ENCODE peak calls at places on chromosomes 1 and 21, in nine cellular contexts. L, F, E, N, I, W, H, Q and S are unnamed samples.

GRCh38 chr1:227942716-227943261 is 4.9 kb downstream of the WNT9A start:
- DNase-seq in I (peak), L (no peak), H (no peak), E (no peak), N (peak), Q (peak), F (no peak), W (no peak), S (peak)

GRCh38 chr1:192066202-192066601 is 92.1 kb upstream of the RGS18 start:
- DNase-seq in F (no peak), I (no peak), Q (no peak), L (no peak), W (no peak), H (no peak), N (no peak), E (no peak), S (no peak)

GRCh38 chr1:23254584-23254983 is 37.3 kb upstream of the HTR1D start:
- DNase-seq in W (no peak), I (no peak), E (no peak), F (no peak), L (no peak), Q (no peak), N (no peak), H (no peak), S (no peak)

GRCh38 chr21:20971296-20971921 is 26.8 kb upstream of the NCAM2 start:
- DNase-seq in W (peak), F (no peak), I (no peak), N (no peak), H (peak), Q (no peak), L (peak), E (peak), S (no peak)

GRCh38 chr1:237786066-237786719 is 104.5 kb downstream of the ZP4 start:
- DNase-seq in L (no peak), Q (no peak), I (no peak), E (no peak), N (no peak), F (no peak), W (no peak), H (no peak), S (no peak)

GRCh38 chr21:45572231-45572630 is 30.0 kb upstream of the SLC19A1 start:
- DNase-seq in H (peak), E (no peak), W (no peak), Q (no peak), L (no peak), F (no peak), N (no peak), I (peak), S (peak)

GRCh38 chr1:228994691-228995090 is 259.4 kb downstream of the RHOU start:
- DNase-seq in I (no peak), Q (no peak), E (no peak), W (no peak), F (no peak), H (no peak), N (no peak), L (no peak), S (no peak)

GRCh38 chr1:229947968-229948367 is 119.1 kb upstream of the GALNT2 start:
- DNase-seq in Q (no peak), H (no peak), W (no peak), E (peak), L (no peak), F (no peak), I (no peak), N (no peak), S (no peak)

GRCh38 chr1:209076688-209077087 is 506.8 kb upstream of the CAMK1G start:
- DNase-seq in E (peak), F (no peak), H (no peak), W (peak), Q (no peak), N (no peak), L (peak), I (no peak), S (no peak)

GRCh38 chr1:24966121-24966723 is 36.1 kb upstream of the RUNX3 start:
- DNase-seq in W (no peak), L (no peak), I (peak), F (no peak), N (no peak), E (no peak), Q (no peak), H (no peak), S (no peak)

GRCh38 chr1:37319284-37319683 is 155.1 kb upstream of the ZC3H12A start:
- DNase-seq in H (no peak), E (no peak), N (no peak), F (no peak), Q (no peak), W (no peak), I (no peak), L (no peak), S (no peak)

GRCh38 chr21:46180079-46180722 is 4.1 kb downstream of the SPATC1L start:
- DNase-seq in W (no peak), F (no peak), N (no peak), Q (no peak), I (no peak), E (no peak), H (no peak), L (no peak), S (no peak)

GRCh38 chr1:183610053-183610452 is 19.8 kb upstream of the NCF2 start:
- DNase-seq in I (no peak), E (peak), W (no peak), Q (peak), H (no peak), L (no peak), F (no peak), N (no peak), S (no peak)

GRCh38 chr1:43348809-43349593 is 9.8 kb upstream of the CDC20 start:
- DNase-seq in Q (peak), L (peak), W (peak), I (peak), N (peak), H (peak), F (peak), E (peak), S (peak)

GRCh38 chr1:10943991-10944730 is 68.3 kb upstream of the TARDBP start:
- DNase-seq in I (peak), H (no peak), W (no peak), Q (peak), F (no peak), N (peak), L (no peak), E (peak), S (peak)

GRCh38 chr1:68140536-68140935 is 90.1 kb upstream of the DIRAS3 start:
- DNase-seq in F (no peak), W (no peak), Q (no peak), N (no peak), E (peak), L (no peak), H (no peak), I (no peak), S (no peak)

GRCh38 chr1:221100196-221100950 is 221.1 kb downstream of the HLX start:
- DNase-seq in E (peak), W (no peak), N (no peak), Q (no peak), L (no peak), I (no peak), F (no peak), H (no peak), S (no peak)

GRCh38 chr1:152996633-152997385 is 4.7 kb upstream of the SPRR3 start:
- DNase-seq in W (no peak), F (no peak), H (no peak), I (no peak), Q (no peak), N (no peak), E (no peak), L (no peak), S (no peak)

GRCh38 chr1:62530516-62531154 is 66.7 kb upstream of the ANGPTL3 start:
- DNase-seq in W (no peak), F (no peak), E (peak), H (peak), L (peak), I (peak), Q (peak), N (peak), S (peak)

GRCh38 chr1:225425211-225425786 is 2.5 kb downstream of the LBR start:
- DNase-seq in L (no peak), N (no peak), I (no peak), F (no peak), Q (no peak), W (no peak), E (no peak), H (no peak), S (no peak)

GRCh38 chr1:206004821-206005220 is 1.6 kb upstream of the RAB7B start:
- DNase-seq in I (no peak), L (no peak), H (no peak), F (no peak), W (no peak), N (no peak), E (no peak), Q (no peak), S (no peak)

GRCh38 chr1:61428146-61428545 is 296.8 kb downstream of the TM2D1 start:
- DNase-seq in W (no peak), H (no peak), F (no peak), I (no peak), L (no peak), E (no peak), N (no peak), Q (no peak), S (no peak)

GRCh38 chr1:109763646-109764415 is at the start of gene EPS8L3:
- DNase-seq in N (peak), L (no peak), W (no peak), H (peak), I (peak), F (no peak), Q (no peak), E (no peak), S (peak)

GRCh38 chr1:205227584-205228006 is at the start of gene TMCC2:
- DNase-seq in E (peak), F (peak), H (peak), L (peak), Q (peak), I (peak), W (peak), N (peak), S (peak)

GRCh38 chr1:212566522-212567479 is 41.8 kb upstream of the ATF3 start:
- DNase-seq in W (peak), H (no peak), Q (peak), N (no peak), E (peak), F (no peak), I (peak), L (peak), S (no peak)

GRCh38 chr1:3457910-3458621 is 3.6 kb downstream of the ARHGEF16 start:
- DNase-seq in I (peak), L (no peak), F (no peak), Q (no peak), H (no peak), E (no peak), W (no peak), N (peak), S (no peak)

GRCh38 chr1:15046487-15047165 is 106.9 kb upstream of the TMEM51 start:
- DNase-seq in Q (peak), L (peak), N (peak), F (no peak), H (peak), I (peak), W (peak), E (peak), S (peak)
- TF ChIP-seq CTCF in Q (peak), L (peak), N (peak), F (peak), H (peak), I (peak), W (peak), E (peak), S (peak)

GRCh38 chr1:201217851-201218250 is 27.2 kb downstream of the IGFN1 start:
- DNase-seq in L (no peak), H (no peak), E (no peak), W (no peak), F (no peak), I (no peak), N (no peak), Q (no peak), S (no peak)

GRCh38 chr1:201219481-201220387 is 29.1 kb downstream of the IGFN1 start:
- DNase-seq in E (no peak), W (no peak), H (no peak), Q (no peak), N (no peak), I (no peak), F (no peak), L (no peak), S (no peak)

GRCh38 chr1:201217146-201217545 is 26.5 kb downstream of the IGFN1 start:
- DNase-seq in L (no peak), I (no peak), H (no peak), N (no peak), E (no peak), F (no peak), Q (no peak), W (no peak), S (peak)

GRCh38 chr1:201216395-201217085 is 25.9 kb downstream of the IGFN1 start:
- DNase-seq in L (no peak), Q (no peak), E (no peak), I (no peak), N (no peak), H (no peak), W (no peak), F (no peak), S (peak)

DNA sequence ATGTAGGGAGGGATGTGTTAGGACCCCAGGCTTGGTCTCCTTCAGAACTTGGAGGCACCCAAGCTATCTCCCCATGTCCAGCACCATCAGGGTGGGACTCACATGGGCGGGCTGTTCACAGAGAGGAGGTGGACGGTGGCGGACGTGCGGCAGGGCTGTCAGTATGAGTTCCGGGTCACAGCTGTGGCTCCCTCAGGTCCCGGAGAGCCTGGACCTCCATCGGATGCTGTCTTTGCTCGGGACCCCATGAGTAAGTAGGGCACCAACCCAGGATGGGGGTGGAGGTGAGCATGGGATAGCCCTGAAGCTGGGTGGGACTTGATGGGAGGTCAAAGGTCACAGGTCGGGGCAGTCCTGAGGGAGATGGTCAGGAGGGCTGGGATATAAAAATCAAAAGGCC is 27.8 kb downstream of the IGFN1 start:
- DNase-seq in H (no peak), F (no peak), L (no peak), E (no peak), Q (no peak), W (no peak), I (no peak), N (no peak), S (peak)
- H3K4me3 ChIP-seq in H (no peak), F (no peak), L (no peak), E (no peak), Q (no peak), W (no peak), I (no peak), N (no peak), S (no peak)

GRCh38 chr1:245687636-245688535 is 533.1 kb downstream of the KIF26B start:
- DNase-seq in N (no peak), F (no peak), Q (no peak), L (no peak), W (no peak), H (no peak), I (no peak), E (no peak), S (no peak)
- TF ChIP-seq CTCF in N (no peak), F (no peak), Q (no peak), L (no peak), W (no peak), H (no peak), I (no peak), E (no peak), S (no peak)

GRCh38 chr1:59151387-59151761 is 145.5 kb upstream of the FGGY start:
- DNase-seq in H (no peak), F (no peak), N (no peak), Q (no peak), L (no peak), E (no peak), I (no peak), W (no peak), S (no peak)
- H3K4me3 ChIP-seq in H (peak), F (no peak), N (no peak), Q (no peak), L (no peak), E (no peak), I (no peak), W (no peak), S (no peak)

DNA sequence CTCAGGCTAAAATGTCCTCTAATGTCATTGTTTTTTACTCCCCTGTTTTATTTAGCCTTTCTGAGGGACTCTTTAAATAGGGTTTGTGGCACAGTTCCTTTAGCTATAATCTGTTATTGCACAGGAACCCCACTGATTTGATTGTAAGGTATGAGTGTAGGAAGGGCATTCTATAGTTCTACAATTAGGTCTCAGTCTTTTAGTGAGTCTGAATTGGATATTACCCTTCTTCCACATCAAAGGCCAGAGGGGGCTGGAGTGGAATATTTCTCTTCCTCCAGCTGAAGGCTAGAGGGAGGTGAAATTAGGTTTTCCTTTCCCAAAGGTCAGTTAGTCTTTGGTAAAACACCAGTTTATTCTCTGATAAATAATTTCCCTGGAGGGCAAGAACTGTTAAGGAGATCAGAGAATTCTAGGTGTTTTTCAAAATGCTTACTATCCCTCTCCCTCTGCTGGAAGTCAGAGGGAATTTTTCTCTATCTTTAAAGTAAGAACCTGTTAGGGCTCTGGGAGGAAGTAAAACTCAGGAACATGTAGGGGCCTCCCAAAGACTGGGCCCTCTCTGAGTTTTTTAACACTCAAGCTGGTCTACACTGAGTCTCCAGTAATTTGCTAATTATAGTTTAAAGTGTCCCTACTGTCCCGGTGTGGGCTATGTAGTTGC is 176.3 kb upstream of the ZNHIT6 start:
- DNase-seq in W (no peak), F (no peak), L (peak), Q (no peak), H (no peak), I (no peak), E (peak), N (no peak), S (no peak)
- TF ChIP-seq CTCF in W (peak), F (no peak), L (no peak), Q (peak), H (peak), I (peak), E (peak), N (peak), S (no peak)

GRCh38 chr1:211511947-211512346 is 20.0 kb upstream of the RD3 start:
- DNase-seq in W (no peak), N (no peak), E (peak), H (no peak), L (no peak), Q (no peak), F (no peak), I (no peak), S (no peak)

GRCh38 chr1:211518330-211519289 is 26.6 kb upstream of the RD3 start:
- DNase-seq in E (no peak), I (no peak), L (peak), W (peak), F (no peak), Q (no peak), N (no peak), H (no peak), S (no peak)

GRCh38 chr1:211514030-211514754 is 22.2 kb upstream of the RD3 start:
- DNase-seq in W (peak), E (peak), L (peak), F (peak), H (peak), Q (peak), I (peak), N (peak), S (peak)

GRCh38 chr1:211517006-211517405 is 25.0 kb upstream of the RD3 start:
- DNase-seq in E (no peak), I (peak), L (no peak), F (no peak), W (no peak), N (peak), H (no peak), Q (no peak), S (no peak)

DNA sequence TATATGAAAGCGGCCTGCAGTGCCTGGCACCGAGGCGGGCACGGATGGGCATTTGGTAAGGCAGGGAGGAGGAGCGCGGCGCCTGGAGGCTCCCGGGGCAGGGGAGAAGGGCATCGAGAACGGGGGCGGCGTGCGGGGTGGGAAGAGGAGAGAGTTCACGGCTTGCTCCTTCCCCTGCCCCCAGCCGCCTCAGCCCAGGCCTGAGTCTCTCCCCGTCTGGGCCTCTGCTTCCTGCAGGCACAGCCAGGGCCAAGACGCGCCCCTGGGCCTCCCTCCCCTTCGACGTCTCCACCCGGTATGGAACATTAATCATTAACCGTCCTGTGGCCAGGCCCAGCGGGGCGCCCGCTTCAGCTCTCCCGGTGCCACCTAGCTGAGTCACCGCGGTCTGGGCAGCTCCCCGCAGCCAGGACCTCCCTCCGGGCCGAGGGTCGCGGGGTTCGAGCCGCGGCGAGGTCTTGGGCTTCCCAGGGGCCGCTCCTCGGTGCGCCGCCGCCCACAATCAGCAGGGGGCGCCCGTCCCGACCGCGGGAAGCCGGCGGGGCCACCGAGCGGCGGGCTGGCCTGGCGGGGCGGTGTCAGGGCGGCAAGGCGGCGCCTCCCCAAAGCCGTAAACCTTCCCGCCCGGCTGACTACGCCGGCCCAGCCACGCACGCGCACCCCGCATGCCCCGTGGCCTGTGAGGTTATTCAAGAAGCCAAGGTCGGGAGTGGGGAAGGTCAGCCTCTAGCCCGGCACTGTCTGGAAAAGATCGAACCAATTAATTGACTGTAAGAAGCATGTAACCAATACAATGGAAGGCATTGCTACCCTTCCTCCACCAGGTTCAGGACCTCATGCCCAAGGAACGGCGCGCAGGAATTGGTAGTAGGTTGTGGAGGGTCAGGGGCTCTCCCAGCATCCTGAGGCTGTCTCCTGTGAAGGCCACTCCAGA is 23.4 kb upstream of the RD3 start:
- DNase-seq in W (peak), E (peak), F (peak), Q (peak), N (peak), H (peak), I (peak), L (peak), S (peak)
- H3K4me3 ChIP-seq in W (peak), E (peak), F (peak), Q (peak), N (no peak), H (peak), I (peak), L (peak), S (peak)

DNA sequence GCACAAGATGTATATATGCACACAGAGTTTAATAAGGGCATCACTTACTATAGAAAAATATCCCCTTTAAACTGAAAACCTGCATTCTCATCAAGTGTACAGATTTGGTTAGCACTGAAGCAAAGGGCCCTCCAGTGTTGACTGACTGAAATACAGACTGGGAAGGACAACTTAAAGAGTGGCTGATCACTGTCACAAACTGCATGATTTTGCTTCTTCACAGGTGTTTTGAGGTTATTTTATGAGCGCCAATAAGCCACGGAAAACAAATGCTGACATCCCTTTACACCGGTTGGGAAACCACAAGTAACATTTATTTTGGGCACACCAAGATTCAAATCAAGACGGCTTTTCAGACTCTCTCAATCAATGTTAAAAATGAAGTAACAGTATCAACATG is 30.9 kb upstream of the RAP1GAP start:
- DNase-seq in F (no peak), E (no peak), N (no peak), L (peak), Q (no peak), W (peak), I (no peak), H (no peak), S (no peak)
- TF ChIP-seq CTCF in F (no peak), E (no peak), N (no peak), L (no peak), Q (no peak), W (peak), I (no peak), H (no peak), S (no peak)